ENCODE peak calls at places on chromosome 18, in seven cellular contexts. M, K, S, B, L, E and W are unnamed samples.

GRCh38 chr18:3086865-3087264 is 73.9 kb upstream of the LPIN2 start:
- DNase-seq in M (no peak), K (no peak), S (no peak), B (no peak), L (no peak), E (no peak), W (no peak)

GRCh38 chr18:69387181-69387580 is 13.5 kb upstream of the DOK6 start:
- DNase-seq in M (no peak), K (no peak), S (no peak), B (no peak), L (no peak), E (no peak), W (no peak)

GRCh38 chr18:23977709-23978483 is 36.7 kb upstream of the TTC39C start:
- DNase-seq in M (no peak), K (no peak), S (no peak), B (no peak), L (no peak), E (peak), W (no peak)

GRCh38 chr18:58258707-58259342 is 214.8 kb downstream of the NEDD4L start:
- DNase-seq in M (no peak), K (no peak), S (no peak), B (no peak), L (no peak), E (no peak), W (no peak)

GRCh38 chr18:72697706-72698105 is 153.6 kb upstream of the CBLN2 start:
- DNase-seq in M (no peak), K (no peak), S (no peak), B (no peak), L (no peak), E (no peak), W (no peak)

GRCh38 chr18:78517328-78517727 is 462.3 kb upstream of the SALL3 start:
- DNase-seq in M (no peak), K (no peak), S (no peak), B (no peak), L (no peak), E (no peak), W (no peak)

GRCh38 chr18:23585007-23585871 is 1.1 kb downstream of the NPC1 start:
- DNase-seq in M (no peak), K (peak), S (peak), B (peak), L (no peak), E (no peak), W (no peak)

GRCh38 chr18:36516726-36517125 is 219.2 kb downstream of the FHOD3 start:
- DNase-seq in M (no peak), K (no peak), S (no peak), B (no peak), L (no peak), E (no peak), W (no peak)

GRCh38 chr18:1663879-1664705 is 759.4 kb downstream of the ADCYAP1 start:
- DNase-seq in M (no peak), K (peak), S (no peak), B (no peak), L (peak), E (peak), W (peak)

GRCh38 chr18:79964330-79965118 is at the start of gene HSBP1L1:
- DNase-seq in M (no peak), K (peak), S (no peak), B (peak), L (peak), E (peak), W (peak)
- TF ChIP-seq CTCF in M (peak), K (peak), S (no peak), B (peak), L (no peak), E (no peak), W (no peak)

GRCh38 chr18:35407871-35408481 is 30.8 kb upstream of the ZNF396 start:
- DNase-seq in M (no peak), K (peak), S (no peak), B (no peak), L (peak), E (peak), W (no peak)
- TF ChIP-seq CTCF in M (peak), K (peak), S (peak), B (peak), L (peak), E (peak), W (no peak)

DNA sequence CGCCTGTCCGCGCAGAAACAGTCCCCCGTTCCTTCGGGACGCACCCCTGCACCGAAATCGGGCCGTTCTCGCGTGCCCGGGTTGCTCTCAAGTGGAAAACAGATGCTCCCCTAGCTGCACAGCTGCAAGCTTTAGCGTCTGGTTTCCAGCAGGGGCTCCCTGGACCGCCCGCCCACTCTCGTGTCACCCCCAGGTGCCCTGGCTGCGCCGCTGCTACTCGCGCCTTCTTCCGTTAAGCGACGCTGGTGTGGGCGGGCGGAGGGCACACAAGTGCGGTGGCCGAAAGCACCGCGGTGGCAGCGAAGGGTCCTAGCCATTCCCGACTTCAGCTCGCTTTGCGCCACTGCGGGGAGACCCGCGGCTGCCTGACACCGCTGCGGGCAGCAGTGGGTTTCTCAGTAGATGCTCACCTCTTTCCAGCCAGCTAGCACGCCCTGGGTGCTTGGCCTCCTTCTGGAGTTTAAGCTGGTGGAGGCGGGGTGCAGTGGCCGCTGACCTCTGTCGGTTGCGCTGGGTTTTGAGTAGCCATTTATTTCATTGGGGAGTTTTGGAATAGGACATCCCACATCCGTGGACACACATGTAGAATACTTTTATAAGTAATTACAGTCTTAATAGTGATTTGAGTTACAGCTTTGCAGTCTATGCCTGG is 806 bp downstream of the ZNF407 start:
- DNase-seq in M (no peak), K (peak), S (no peak), B (peak), L (peak), E (peak), W (no peak)
- TF ChIP-seq CTCF in M (no peak), K (peak), S (peak), B (no peak), L (no peak), E (peak), W (no peak)

GRCh38 chr18:13003466-13003896 is 12.3 kb downstream of the CEP192 start:
- DNase-seq in M (no peak), K (peak), S (no peak), B (no peak), L (peak), E (peak), W (no peak)
- TF ChIP-seq CTCF in M (peak), K (peak), S (peak), B (peak), L (peak), E (peak), W (no peak)

GRCh38 chr18:11980148-11980554 is 1.2 kb upstream of the IMPA2 start:
- DNase-seq in M (no peak), K (no peak), S (no peak), B (no peak), L (no peak), E (no peak), W (no peak)

GRCh38 chr18:11982981-11983380 is 1.7 kb downstream of the IMPA2 start:
- DNase-seq in M (no peak), K (no peak), S (no peak), B (no peak), L (no peak), E (no peak), W (no peak)

GRCh38 chr18:11980555-11981382 is 538 bp upstream of the IMPA2 start:
- DNase-seq in M (peak), K (peak), S (peak), B (peak), L (peak), E (peak), W (peak)

GRCh38 chr18:11981383-11981632 is at the start of gene IMPA2:
- DNase-seq in M (no peak), K (no peak), S (no peak), B (no peak), L (no peak), E (no peak), W (no peak)

DNA sequence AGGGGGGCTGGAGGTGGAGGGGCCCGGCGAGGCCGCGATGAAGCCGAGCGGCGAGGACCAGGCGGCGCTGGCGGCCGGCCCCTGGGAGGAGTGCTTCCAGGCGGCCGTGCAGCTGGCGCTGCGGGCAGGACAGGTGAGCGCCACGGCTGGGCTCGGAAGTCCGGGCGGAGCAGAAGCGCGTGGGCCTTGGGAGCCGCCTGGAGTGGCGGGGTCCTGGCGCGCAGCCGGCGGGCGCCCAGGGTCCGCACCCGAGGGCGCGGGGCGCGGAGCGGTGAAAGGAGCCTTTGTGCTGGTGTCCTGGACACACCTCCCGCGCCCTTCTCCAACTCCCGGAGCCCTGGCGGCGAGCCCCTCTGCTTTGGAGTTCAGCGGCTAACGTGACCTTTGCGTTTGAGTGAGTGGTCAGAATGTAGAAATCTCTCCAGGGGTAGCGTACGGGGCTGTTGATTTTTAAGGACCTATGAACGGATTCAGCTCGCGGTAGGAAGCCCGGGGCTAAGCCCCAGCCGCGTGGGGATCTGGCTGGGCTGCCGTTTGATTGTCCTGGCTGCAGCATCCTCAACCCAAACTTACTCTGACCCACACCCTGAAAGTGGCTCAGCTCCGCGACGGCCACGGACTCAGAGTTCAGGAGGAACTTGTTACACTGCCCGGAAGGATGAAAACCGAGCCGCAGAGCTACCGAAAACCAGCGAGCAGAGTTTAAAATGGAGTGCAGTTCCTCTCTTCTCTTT is 493 bp downstream of the IMPA2 start:
- DNase-seq in M (no peak), K (peak), S (no peak), B (peak), L (no peak), E (peak), W (peak)
- TF ChIP-seq CTCF in M (no peak), K (no peak), S (no peak), B (no peak), L (no peak), E (no peak), W (no peak)

GRCh38 chr18:67590571-67591141 is 74.1 kb upstream of the DSEL start:
- DNase-seq in M (no peak), K (no peak), S (no peak), B (no peak), L (no peak), E (peak), W (no peak)
- TF ChIP-seq CTCF in M (no peak), K (no peak), S (no peak), B (no peak), L (no peak), E (peak), W (no peak)

GRCh38 chr18:76613058-76613457 is 118.0 kb upstream of the ZNF516 start:
- DNase-seq in M (no peak), K (no peak), S (no peak), B (no peak), L (no peak), E (no peak), W (no peak)

GRCh38 chr18:76610012-76610411 is 115.0 kb upstream of the ZNF516 start:
- DNase-seq in M (no peak), K (no peak), S (no peak), B (no peak), L (no peak), E (no peak), W (no peak)

GRCh38 chr18:76613721-76614120 is 118.7 kb upstream of the ZNF516 start:
- DNase-seq in M (no peak), K (no peak), S (no peak), B (no peak), L (no peak), E (no peak), W (no peak)

GRCh38 chr18:76615065-76615733 is 120.2 kb upstream of the ZNF516 start:
- DNase-seq in M (no peak), K (no peak), S (no peak), B (no peak), L (no peak), E (peak), W (no peak)

GRCh38 chr18:76610933-76611749 is 116.1 kb upstream of the ZNF516 start:
- DNase-seq in M (no peak), K (no peak), S (no peak), B (no peak), L (no peak), E (peak), W (no peak)
- TF ChIP-seq CTCF in M (no peak), K (no peak), S (no peak), B (no peak), L (no peak), E (no peak), W (no peak)

DNA sequence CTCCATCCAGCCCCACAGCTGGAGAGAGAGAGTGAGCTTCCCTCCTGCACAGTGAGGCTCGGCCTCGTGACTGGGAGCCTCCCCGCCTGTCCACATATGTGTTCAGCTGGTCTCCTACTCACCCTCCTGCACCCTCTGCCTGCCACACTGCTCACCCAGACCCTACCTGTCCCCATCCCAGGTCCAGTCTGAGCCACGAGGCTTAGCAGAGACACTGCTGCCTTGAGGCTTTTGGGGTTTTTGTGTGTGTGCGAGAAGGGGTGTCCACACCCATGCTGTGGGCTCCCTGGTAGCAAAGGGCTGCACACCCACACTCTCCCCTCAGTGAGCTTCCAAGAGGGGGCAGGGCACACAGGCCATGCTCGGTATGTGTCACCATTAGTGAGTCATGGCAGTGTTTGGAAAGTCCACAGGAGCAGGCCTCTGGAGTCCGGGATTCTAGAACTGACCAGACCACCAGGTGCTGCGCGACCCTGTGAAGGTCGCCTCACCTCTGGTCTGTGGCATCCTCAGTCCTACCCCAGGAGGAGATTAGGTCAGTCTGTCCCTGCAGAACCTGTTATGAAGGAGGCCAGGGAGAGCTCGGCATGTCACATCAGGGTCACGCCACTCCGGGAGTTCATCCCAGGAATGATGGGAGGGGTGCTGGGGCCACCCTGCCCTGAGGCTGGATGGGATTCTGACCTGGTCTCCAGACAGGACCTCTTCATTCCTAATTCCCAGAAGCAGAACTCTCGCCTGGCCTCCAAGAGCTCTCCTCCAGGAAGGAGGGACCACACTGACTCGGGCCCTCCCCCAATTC is 39.9 kb upstream of the SMAD7 start:
- DNase-seq in M (no peak), K (no peak), S (no peak), B (no peak), L (no peak), E (peak), W (no peak)
- TF ChIP-seq CTCF in M (no peak), K (no peak), S (no peak), B (no peak), L (no peak), E (no peak), W (no peak)

GRCh38 chr18:47601608-47602272 is 328.7 kb downstream of the SMAD2 start:
- DNase-seq in M (no peak), K (no peak), S (no peak), B (no peak), L (no peak), E (no peak), W (no peak)

GRCh38 chr18:47594621-47595086 is 335.8 kb downstream of the SMAD2 start:
- DNase-seq in M (no peak), K (no peak), S (no peak), B (no peak), L (no peak), E (no peak), W (no peak)

GRCh38 chr18:47591429-47591828 is 339.0 kb downstream of the SMAD2 start:
- DNase-seq in M (no peak), K (no peak), S (no peak), B (no peak), L (no peak), E (no peak), W (no peak)

GRCh38 chr18:47594063-47594462 is 336.4 kb downstream of the SMAD2 start:
- DNase-seq in M (no peak), K (no peak), S (no peak), B (no peak), L (no peak), E (no peak), W (no peak)

GRCh38 chr18:47595816-47596501 is 334.5 kb downstream of the SMAD2 start:
- DNase-seq in M (no peak), K (peak), S (peak), B (no peak), L (peak), E (no peak), W (no peak)
- TF ChIP-seq CTCF in M (no peak), K (peak), S (peak), B (no peak), L (peak), E (peak), W (no peak)

GRCh38 chr18:60064271-60064670 is 164.5 kb downstream of the PMAIP1 start:
- DNase-seq in M (no peak), K (no peak), S (no peak), B (no peak), L (no peak), E (peak), W (no peak)

GRCh38 chr18:60067426-60068210 is 167.8 kb downstream of the PMAIP1 start:
- DNase-seq in M (no peak), K (no peak), S (no peak), B (no peak), L (no peak), E (peak), W (no peak)

GRCh38 chr18:60070631-60071030 is 170.8 kb downstream of the PMAIP1 start:
- DNase-seq in M (no peak), K (no peak), S (no peak), B (no peak), L (no peak), E (peak), W (no peak)

GRCh38 chr18:60066576-60066975 is 166.8 kb downstream of the PMAIP1 start:
- DNase-seq in M (no peak), K (no peak), S (no peak), B (no peak), L (no peak), E (no peak), W (no peak)

DNA sequence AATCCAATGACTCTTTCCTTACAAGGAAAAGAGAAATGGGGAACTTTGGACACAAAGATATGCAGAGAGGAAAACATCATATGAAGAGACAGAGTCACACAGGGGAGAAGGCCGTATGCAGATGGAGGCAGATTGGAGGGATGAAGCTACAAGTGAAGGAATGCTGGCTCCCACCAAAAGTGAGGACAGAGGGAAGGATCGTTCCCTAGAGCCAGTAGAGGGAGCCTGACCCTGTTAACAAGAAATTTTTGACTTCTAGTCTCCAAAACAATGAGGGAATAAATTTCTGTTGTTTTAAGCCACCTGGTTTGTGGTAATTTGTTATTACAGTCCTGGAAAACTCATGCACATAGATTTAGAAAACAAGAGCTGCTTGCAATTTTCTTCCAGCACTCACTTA is 169.3 kb downstream of the PMAIP1 start:
- DNase-seq in M (no peak), K (no peak), S (no peak), B (no peak), L (no peak), E (no peak), W (no peak)
- TF ChIP-seq CTCF in M (no peak), K (no peak), S (no peak), B (no peak), L (peak), E (peak), W (no peak)